ENCODE peak calls at places on chromosomes 16 and 17, in nine cellular contexts. G is EL; Q is frontal cortex; D is stimulated activated effector memory CD8-positive, alpha-beta T cell treated with anti-CD3 and anti-CD28 coated beads, Interleukin-12 subunit alpha, Interleukin-12 subunit beta, amount 100 ng/mL, for 72 hours; I is SHP77; F is stimulated activated CD8-positive, alpha-beta memory T cell treated with anti-CD3 and anti-CD28 coated beads, Interleukin-15, amount 100 ng/mL, for 24 hours; E is prostate gland; U is activated naive CD8-positive, alpha-beta T cell treated with anti-CD3 and anti-CD28 coated beads for 36 hours; B is Peyer's patch. Y is an unnamed sample.

GRCh38 chr16:4529085-4530060 is 9.2 kb downstream of the CDIP1 start:
- DNase-seq in F (no peak), B (no peak), G (peak), E (no peak), D (peak), Q (no peak), I (no peak), U (peak), Y (no peak)

GRCh38 chr17:2931426-2931825 is 132.0 kb downstream of the OR1D5 start:
- DNase-seq in D (no peak), F (no peak), I (no peak), U (no peak), G (no peak), Q (no peak), E (no peak), B (no peak), Y (no peak)

GRCh38 chr17:66395961-66396360 is 93.5 kb downstream of the PRKCA start:
- DNase-seq in I (no peak), B (no peak), Q (no peak), E (no peak), G (no peak), D (no peak), U (no peak), F (no peak), Y (no peak)

GRCh38 chr17:72971513-72971880 is 121.0 kb downstream of the SLC39A11 start:
- DNase-seq in U (no peak), D (no peak), B (no peak), E (no peak), F (no peak), G (no peak), Q (no peak), I (no peak), Y (no peak)

GRCh38 chr16:3957344-3957980 is 76.9 kb upstream of the CREBBP start:
- DNase-seq in B (no peak), E (no peak), F (no peak), U (no peak), G (no peak), I (no peak), D (no peak), Q (no peak), Y (no peak)

GRCh38 chr16:72474511-72475123 is 302.7 kb upstream of the PMFBP1 start:
- DNase-seq in E (no peak), I (no peak), F (no peak), Q (no peak), B (no peak), G (peak), D (no peak), U (no peak), Y (no peak)

GRCh38 chr17:37043201-37043600 is 94.4 kb downstream of the AATF start:
- DNase-seq in D (no peak), B (no peak), U (no peak), Q (no peak), F (no peak), E (no peak), G (no peak), I (no peak), Y (no peak)

GRCh38 chr16:67697407-67697806 is 21.7 kb downstream of the GFOD2 start:
- DNase-seq in E (no peak), D (no peak), U (no peak), G (no peak), Q (no peak), F (no peak), I (no peak), B (no peak), Y (no peak)

GRCh38 chr17:8121531-8122390 is 2.1 kb downstream of the HES7 start:
- DNase-seq in G (peak), F (no peak), U (peak), D (peak), E (peak), I (peak), Q (peak), B (peak), Y (no peak)

GRCh38 chr16:47143677-47144558 is at the start of gene NETO2:
- DNase-seq in U (peak), B (peak), F (peak), D (peak), G (peak), E (peak), I (peak), Q (peak), Y (peak)

GRCh38 chr17:57210224-57210553 is 46.1 kb upstream of the MSI2 start:
- DNase-seq in E (no peak), I (no peak), D (no peak), F (no peak), Q (no peak), G (no peak), B (no peak), U (no peak), Y (no peak)

GRCh38 chr17:62656446-62656845 is 29.0 kb downstream of the MRC2 start:
- DNase-seq in G (no peak), B (no peak), Q (no peak), U (no peak), I (no peak), E (no peak), D (no peak), F (no peak), Y (no peak)

GRCh38 chr17:56978441-56979090 is 635 bp downstream of the SCPEP1 start:
- DNase-seq in Q (no peak), D (no peak), B (no peak), I (no peak), U (no peak), G (peak), F (no peak), E (no peak), Y (no peak)

GRCh38 chr16:54633943-54634362 is 296.7 kb upstream of the IRX5 start:
- DNase-seq in Q (no peak), I (peak), B (no peak), U (no peak), G (peak), D (no peak), E (peak), F (no peak), Y (no peak)

GRCh38 chr17:79861371-79862216 is 22.4 kb upstream of the CBX4 start:
- DNase-seq in F (no peak), D (no peak), E (no peak), I (no peak), G (no peak), U (no peak), Q (no peak), B (no peak), Y (no peak)

GRCh38 chr16:31242197-31242596 is 17.6 kb upstream of the ITGAM start:
- DNase-seq in G (no peak), U (no peak), F (no peak), I (no peak), E (no peak), Q (no peak), D (no peak), B (no peak), Y (no peak)